ENCODE peak calls at places on chromosome 18, in ten cellular contexts. One of them, this sample, is unnamed.

GRCh38 chr18:23921716-23922285 is 92.8 kb upstream of the TTC39C start:
- DNase-seq in activated CD8-positive, alpha-beta memory T cell treated with anti-CD3 and anti-CD28 coated beads for 1 hour: no peak
- DNase-seq in globus pallidus: no peak
- DNase-seq in body of pancreas: no peak
- DNase-seq in HS-5: no peak
- DNase-seq in sciatic nerve: no peak
- DNase-seq in stimulated activated CD4-positive, alpha-beta T cell treated with anti-CD3 and anti-CD28 coated beads, Interleukin-4, amount 100 ng/mL, for 24 hours: no peak
- DNase-seq in H4: no peak
- DNase-seq in NCI-H460: no peak
- DNase-seq in retinal pigment epithelial cell: peak
- DNase-seq in this sample: no peak

GRCh38 chr18:80103231-80103630 is 5.8 kb upstream of the ADNP2 start:
- DNase-seq in stimulated activated CD4-positive, alpha-beta T cell treated with anti-CD3 and anti-CD28 coated beads, Interleukin-4, amount 100 ng/mL, for 24 hours: no peak
- DNase-seq in H4: peak
- DNase-seq in NCI-H460: no peak
- DNase-seq in sciatic nerve: no peak
- DNase-seq in body of pancreas: no peak
- DNase-seq in globus pallidus: no peak
- DNase-seq in HS-5: no peak
- DNase-seq in activated CD8-positive, alpha-beta memory T cell treated with anti-CD3 and anti-CD28 coated beads for 1 hour: no peak
- DNase-seq in retinal pigment epithelial cell: no peak
- DNase-seq in this sample: no peak

GRCh38 chr18:28523758-28524475 is 347.0 kb upstream of the CDH2 start:
- DNase-seq in body of pancreas: no peak
- DNase-seq in globus pallidus: no peak
- DNase-seq in stimulated activated CD4-positive, alpha-beta T cell treated with anti-CD3 and anti-CD28 coated beads, Interleukin-4, amount 100 ng/mL, for 24 hours: no peak
- DNase-seq in NCI-H460: no peak
- DNase-seq in HS-5: no peak
- DNase-seq in retinal pigment epithelial cell: no peak
- DNase-seq in sciatic nerve: no peak
- DNase-seq in activated CD8-positive, alpha-beta memory T cell treated with anti-CD3 and anti-CD28 coated beads for 1 hour: no peak
- DNase-seq in H4: no peak
- DNase-seq in this sample: no peak

GRCh38 chr18:58143391-58143790 is 99.4 kb downstream of the NEDD4L start:
- DNase-seq in activated CD8-positive, alpha-beta memory T cell treated with anti-CD3 and anti-CD28 coated beads for 1 hour: no peak
- DNase-seq in H4: peak
- DNase-seq in HS-5: no peak
- DNase-seq in globus pallidus: no peak
- DNase-seq in NCI-H460: no peak
- DNase-seq in stimulated activated CD4-positive, alpha-beta T cell treated with anti-CD3 and anti-CD28 coated beads, Interleukin-4, amount 100 ng/mL, for 24 hours: no peak
- DNase-seq in body of pancreas: no peak
- DNase-seq in sciatic nerve: no peak
- DNase-seq in retinal pigment epithelial cell: no peak
- DNase-seq in this sample: peak

GRCh38 chr18:50006470-50007046 is 188.4 kb downstream of the MYO5B start:
- DNase-seq in sciatic nerve: no peak
- DNase-seq in body of pancreas: no peak
- DNase-seq in retinal pigment epithelial cell: no peak
- DNase-seq in NCI-H460: no peak
- DNase-seq in stimulated activated CD4-positive, alpha-beta T cell treated with anti-CD3 and anti-CD28 coated beads, Interleukin-4, amount 100 ng/mL, for 24 hours: no peak
- DNase-seq in activated CD8-positive, alpha-beta memory T cell treated with anti-CD3 and anti-CD28 coated beads for 1 hour: no peak
- DNase-seq in HS-5: no peak
- DNase-seq in globus pallidus: no peak
- DNase-seq in H4: no peak
- DNase-seq in this sample: no peak

GRCh38 chr18:10135302-10135926 is 221.6 kb downstream of the VAPA start:
- DNase-seq in globus pallidus: no peak
- DNase-seq in HS-5: peak
- DNase-seq in stimulated activated CD4-positive, alpha-beta T cell treated with anti-CD3 and anti-CD28 coated beads, Interleukin-4, amount 100 ng/mL, for 24 hours: no peak
- DNase-seq in body of pancreas: no peak
- DNase-seq in retinal pigment epithelial cell: no peak
- DNase-seq in activated CD8-positive, alpha-beta memory T cell treated with anti-CD3 and anti-CD28 coated beads for 1 hour: no peak
- DNase-seq in H4: no peak
- DNase-seq in NCI-H460: no peak
- DNase-seq in sciatic nerve: no peak
- DNase-seq in this sample: no peak

GRCh38 chr18:5057348-5058012 is 139.6 kb downstream of the AKAIN1 start:
- DNase-seq in retinal pigment epithelial cell: no peak
- DNase-seq in globus pallidus: peak
- DNase-seq in H4: peak
- DNase-seq in HS-5: no peak
- DNase-seq in body of pancreas: peak
- DNase-seq in stimulated activated CD4-positive, alpha-beta T cell treated with anti-CD3 and anti-CD28 coated beads, Interleukin-4, amount 100 ng/mL, for 24 hours: peak
- DNase-seq in NCI-H460: peak
- DNase-seq in sciatic nerve: peak
- DNase-seq in activated CD8-positive, alpha-beta memory T cell treated with anti-CD3 and anti-CD28 coated beads for 1 hour: no peak
- DNase-seq in this sample: peak

GRCh38 chr18:63158012-63158631 is 161.4 kb downstream of the BCL2 start:
- DNase-seq in H4: no peak
- DNase-seq in globus pallidus: no peak
- DNase-seq in HS-5: no peak
- DNase-seq in body of pancreas: no peak
- DNase-seq in activated CD8-positive, alpha-beta memory T cell treated with anti-CD3 and anti-CD28 coated beads for 1 hour: no peak
- DNase-seq in stimulated activated CD4-positive, alpha-beta T cell treated with anti-CD3 and anti-CD28 coated beads, Interleukin-4, amount 100 ng/mL, for 24 hours: no peak
- DNase-seq in NCI-H460: no peak
- DNase-seq in sciatic nerve: no peak
- DNase-seq in retinal pigment epithelial cell: no peak
- DNase-seq in this sample: no peak

GRCh38 chr18:27887711-27888495 is 289.0 kb downstream of the CDH2 start:
- DNase-seq in activated CD8-positive, alpha-beta memory T cell treated with anti-CD3 and anti-CD28 coated beads for 1 hour: no peak
- DNase-seq in body of pancreas: no peak
- DNase-seq in sciatic nerve: no peak
- DNase-seq in globus pallidus: no peak
- DNase-seq in NCI-H460: no peak
- DNase-seq in H4: no peak
- DNase-seq in HS-5: peak
- DNase-seq in retinal pigment epithelial cell: no peak
- DNase-seq in stimulated activated CD4-positive, alpha-beta T cell treated with anti-CD3 and anti-CD28 coated beads, Interleukin-4, amount 100 ng/mL, for 24 hours: no peak
- DNase-seq in this sample: no peak

GRCh38 chr18:63439334-63439733 is 17.1 kb upstream of the VPS4B start:
- DNase-seq in body of pancreas: peak
- DNase-seq in globus pallidus: peak
- DNase-seq in H4: peak
- DNase-seq in stimulated activated CD4-positive, alpha-beta T cell treated with anti-CD3 and anti-CD28 coated beads, Interleukin-4, amount 100 ng/mL, for 24 hours: peak
- DNase-seq in retinal pigment epithelial cell: peak
- DNase-seq in HS-5: no peak
- DNase-seq in sciatic nerve: no peak
- DNase-seq in activated CD8-positive, alpha-beta memory T cell treated with anti-CD3 and anti-CD28 coated beads for 1 hour: no peak
- DNase-seq in NCI-H460: peak
- DNase-seq in this sample: peak

This sample was measured in COLO829.